ENCODE peak calls at places on chromosomes 3 and 15, in nine cellular contexts. One of them, this sample, is unnamed.

GRCh38 chr3:135448520-135448919 is 517.0 kb upstream of the PPP2R3A start:
- DNase-seq in SW480: no peak
- DNase-seq in endothelial cell: no peak
- DNase-seq in AG09309: no peak
- DNase-seq in naive thymus-derived CD4-positive, alpha-beta T cell: no peak
- DNase-seq in HFF-Myc: no peak
- DNase-seq in H54: no peak
- DNase-seq in NCI-H1092 treated with DMSO at 0.1 percent for 48 hours: no peak
- DNase-seq in GM03348: no peak
- DNase-seq in this sample: no peak

GRCh38 chr3:55858302-55858701 is 371.2 kb upstream of the WNT5A start:
- DNase-seq in SW480: no peak
- DNase-seq in endothelial cell: no peak
- DNase-seq in AG09309: no peak
- DNase-seq in naive thymus-derived CD4-positive, alpha-beta T cell: no peak
- DNase-seq in HFF-Myc: no peak
- DNase-seq in H54: no peak
- DNase-seq in NCI-H1092 treated with DMSO at 0.1 percent for 48 hours: no peak
- DNase-seq in GM03348: no peak
- DNase-seq in this sample: no peak

GRCh38 chr15:69357773-69358765 is 56.1 kb upstream of the KIF23 start:
- DNase-seq in SW480: peak; percentile 63
- DNase-seq in endothelial cell: no peak
- DNase-seq in AG09309: no peak
- DNase-seq in naive thymus-derived CD4-positive, alpha-beta T cell: no peak
- DNase-seq in HFF-Myc: no peak
- DNase-seq in H54: no peak
- DNase-seq in NCI-H1092 treated with DMSO at 0.1 percent for 48 hours: no peak
- DNase-seq in GM03348: no peak
- DNase-seq in this sample: no peak

GRCh38 chr15:90126457-90127435 is 24.5 kb upstream of the IDH2 start:
- DNase-seq in SW480: no peak
- DNase-seq in endothelial cell: peak; percentile 46
- DNase-seq in AG09309: no peak
- DNase-seq in naive thymus-derived CD4-positive, alpha-beta T cell: no peak
- DNase-seq in HFF-Myc: no peak
- DNase-seq in H54: no peak
- DNase-seq in NCI-H1092 treated with DMSO at 0.1 percent for 48 hours: no peak
- DNase-seq in GM03348: no peak
- DNase-seq in this sample: no peak

GRCh38 chr3:124878561-124879394 is 8.4 kb downstream of the ITGB5 start:
- DNase-seq in SW480: peak; percentile 96
- DNase-seq in endothelial cell: no peak
- DNase-seq in AG09309: peak; percentile 85
- DNase-seq in naive thymus-derived CD4-positive, alpha-beta T cell: no peak
- DNase-seq in HFF-Myc: peak; percentile 93
- DNase-seq in H54: peak; percentile 78
- DNase-seq in NCI-H1092 treated with DMSO at 0.1 percent for 48 hours: no peak
- DNase-seq in GM03348: peak; percentile 86
- DNase-seq in this sample: no peak

GRCh38 chr15:71780349-71780976 is 29.9 kb upstream of the NR2E3 start:
- DNase-seq in SW480: peak; percentile 37
- DNase-seq in endothelial cell: peak; percentile 40
- DNase-seq in AG09309: peak; percentile 11
- DNase-seq in naive thymus-derived CD4-positive, alpha-beta T cell: peak; percentile 31
- DNase-seq in HFF-Myc: peak; percentile 52
- DNase-seq in H54: peak; percentile 28
- DNase-seq in NCI-H1092 treated with DMSO at 0.1 percent for 48 hours: no peak
- DNase-seq in GM03348: peak; percentile 75
- DNase-seq in this sample: peak; percentile 51

GRCh38 chr3:184583345-184584000 is 21.9 kb downstream of the EPHB3 start:
- DNase-seq in SW480: no peak
- DNase-seq in endothelial cell: peak; percentile 35
- DNase-seq in AG09309: no peak
- DNase-seq in naive thymus-derived CD4-positive, alpha-beta T cell: no peak
- DNase-seq in HFF-Myc: no peak
- DNase-seq in H54: no peak
- DNase-seq in NCI-H1092 treated with DMSO at 0.1 percent for 48 hours: peak; percentile 33
- DNase-seq in GM03348: peak; percentile 76
- DNase-seq in this sample: no peak

GRCh38 chr3:110811050-110811449 is 260.6 kb upstream of the NECTIN3 start:
- DNase-seq in SW480: no peak
- DNase-seq in endothelial cell: no peak
- DNase-seq in AG09309: no peak
- DNase-seq in naive thymus-derived CD4-positive, alpha-beta T cell: no peak
- DNase-seq in HFF-Myc: no peak
- DNase-seq in H54: no peak
- DNase-seq in NCI-H1092 treated with DMSO at 0.1 percent for 48 hours: no peak
- DNase-seq in GM03348: no peak
- DNase-seq in this sample: no peak

GRCh38 chr3:50551293-50552057 is 16.1 kb downstream of the C3orf18 start:
- DNase-seq in SW480: no peak
- DNase-seq in endothelial cell: no peak
- DNase-seq in AG09309: no peak
- DNase-seq in naive thymus-derived CD4-positive, alpha-beta T cell: no peak
- DNase-seq in HFF-Myc: no peak
- DNase-seq in H54: no peak
- DNase-seq in NCI-H1092 treated with DMSO at 0.1 percent for 48 hours: no peak
- DNase-seq in GM03348: no peak
- DNase-seq in this sample: no peak

GRCh38 chr15:65292938-65293518 is 2.8 kb upstream of the RNU5A-1 start:
- DNase-seq in SW480: peak; percentile 50
- DNase-seq in endothelial cell: no peak
- DNase-seq in AG09309: no peak
- DNase-seq in naive thymus-derived CD4-positive, alpha-beta T cell: no peak
- DNase-seq in HFF-Myc: no peak
- DNase-seq in H54: no peak
- DNase-seq in NCI-H1092 treated with DMSO at 0.1 percent for 48 hours: no peak
- DNase-seq in GM03348: no peak
- DNase-seq in this sample: no peak

GRCh38 chr3:122760457-122761271 is 33.0 kb downstream of the HSPBAP1 start:
- DNase-seq in SW480: no peak
- DNase-seq in endothelial cell: no peak
- DNase-seq in AG09309: no peak
- DNase-seq in naive thymus-derived CD4-positive, alpha-beta T cell: no peak
- DNase-seq in HFF-Myc: no peak
- DNase-seq in H54: no peak
- DNase-seq in NCI-H1092 treated with DMSO at 0.1 percent for 48 hours: no peak
- DNase-seq in GM03348: peak; percentile 35
- DNase-seq in this sample: no peak

GRCh38 chr3:194686414-194686815 is 732 bp downstream of the FAM43A start:
- DNase-seq in SW480: no peak
- DNase-seq in endothelial cell: no peak
- DNase-seq in AG09309: no peak
- DNase-seq in naive thymus-derived CD4-positive, alpha-beta T cell: no peak
- DNase-seq in HFF-Myc: no peak
- DNase-seq in H54: no peak
- DNase-seq in NCI-H1092 treated with DMSO at 0.1 percent for 48 hours: no peak
- DNase-seq in GM03348: no peak
- DNase-seq in this sample: no peak

GRCh38 chr3:181715601-181716340 is 4.0 kb downstream of the SOX2 start:
- DNase-seq in SW480: no peak
- DNase-seq in endothelial cell: no peak
- DNase-seq in AG09309: no peak
- DNase-seq in naive thymus-derived CD4-positive, alpha-beta T cell: no peak
- DNase-seq in HFF-Myc: no peak
- DNase-seq in H54: no peak
- DNase-seq in NCI-H1092 treated with DMSO at 0.1 percent for 48 hours: no peak
- DNase-seq in GM03348: no peak
- DNase-seq in this sample: no peak

GRCh38 chr3:183502782-183503181 is 52.7 kb downstream of the KLHL6 start:
- DNase-seq in SW480: peak; percentile 30
- DNase-seq in endothelial cell: no peak
- DNase-seq in AG09309: no peak
- DNase-seq in naive thymus-derived CD4-positive, alpha-beta T cell: no peak
- DNase-seq in HFF-Myc: no peak
- DNase-seq in H54: no peak
- DNase-seq in NCI-H1092 treated with DMSO at 0.1 percent for 48 hours: no peak
- DNase-seq in GM03348: peak; percentile 37
- DNase-seq in this sample: no peak